ENCODE peak calls at places on chromosomes 5 and 9, in ten cellular contexts. One of them, this sample, is unnamed.

GRCh38 chr9:94135222-94135621 is 51.0 kb downstream of the PTPDC1 start:
- DNase-seq in cardiac muscle cell: peak
- DNase-seq in fibroblast of pulmonary artery: peak
- DNase-seq in T-helper 17 cell: no peak
- DNase-seq in naive thymus-derived CD8-positive, alpha-beta T cell: no peak
- DNase-seq in NCI-H69: no peak
- DNase-seq in AG20443: peak
- DNase-seq in stromal cell of bone marrow: no peak
- DNase-seq in GM19239: no peak
- DNase-seq in SJSA1: no peak
- DNase-seq in this sample: peak

GRCh38 chr9:130833324-130833990 is 1.6 kb upstream of the ABL1 start:
- DNase-seq in NCI-H69: peak
- DNase-seq in GM19239: no peak
- DNase-seq in stromal cell of bone marrow: no peak
- DNase-seq in AG20443: no peak
- DNase-seq in naive thymus-derived CD8-positive, alpha-beta T cell: no peak
- DNase-seq in cardiac muscle cell: peak
- DNase-seq in SJSA1: no peak
- DNase-seq in fibroblast of pulmonary artery: no peak
- DNase-seq in T-helper 17 cell: no peak
- DNase-seq in this sample: no peak

GRCh38 chr9:20441704-20442423 is 180.4 kb downstream of the MLLT3 start:
- DNase-seq in GM19239: no peak
- DNase-seq in SJSA1: no peak
- DNase-seq in cardiac muscle cell: no peak
- DNase-seq in fibroblast of pulmonary artery: no peak
- DNase-seq in NCI-H69: no peak
- DNase-seq in T-helper 17 cell: no peak
- DNase-seq in naive thymus-derived CD8-positive, alpha-beta T cell: no peak
- DNase-seq in AG20443: no peak
- DNase-seq in stromal cell of bone marrow: peak
- DNase-seq in this sample: no peak

GRCh38 chr9:136853596-136854112 is 1.5 kb downstream of the MAMDC4 start:
- DNase-seq in fibroblast of pulmonary artery: no peak
- DNase-seq in cardiac muscle cell: no peak
- DNase-seq in stromal cell of bone marrow: no peak
- DNase-seq in naive thymus-derived CD8-positive, alpha-beta T cell: no peak
- DNase-seq in GM19239: no peak
- DNase-seq in SJSA1: no peak
- DNase-seq in AG20443: no peak
- DNase-seq in T-helper 17 cell: peak
- DNase-seq in NCI-H69: no peak
- DNase-seq in this sample: no peak

GRCh38 chr9:2780846-2781245 is 63.0 kb downstream of the PUM3 start:
- DNase-seq in GM19239: no peak
- DNase-seq in SJSA1: no peak
- DNase-seq in NCI-H69: no peak
- DNase-seq in fibroblast of pulmonary artery: no peak
- DNase-seq in naive thymus-derived CD8-positive, alpha-beta T cell: no peak
- DNase-seq in T-helper 17 cell: no peak
- DNase-seq in stromal cell of bone marrow: no peak
- DNase-seq in AG20443: no peak
- DNase-seq in cardiac muscle cell: no peak
- DNase-seq in this sample: no peak

GRCh38 chr5:142830241-142831018 is 60.3 kb downstream of the ARHGAP26 start:
- DNase-seq in T-helper 17 cell: no peak
- DNase-seq in GM19239: no peak
- DNase-seq in fibroblast of pulmonary artery: peak
- DNase-seq in SJSA1: peak
- DNase-seq in cardiac muscle cell: peak
- DNase-seq in naive thymus-derived CD8-positive, alpha-beta T cell: no peak
- DNase-seq in stromal cell of bone marrow: no peak
- DNase-seq in NCI-H69: no peak
- DNase-seq in AG20443: no peak
- DNase-seq in this sample: peak

GRCh38 chr9:95229230-95229933 is 88.1 kb downstream of the FANCC start:
- DNase-seq in fibroblast of pulmonary artery: no peak
- DNase-seq in naive thymus-derived CD8-positive, alpha-beta T cell: no peak
- DNase-seq in stromal cell of bone marrow: no peak
- DNase-seq in NCI-H69: no peak
- DNase-seq in AG20443: no peak
- DNase-seq in T-helper 17 cell: no peak
- DNase-seq in GM19239: no peak
- DNase-seq in cardiac muscle cell: no peak
- DNase-seq in SJSA1: no peak
- DNase-seq in this sample: no peak

GRCh38 chr5:14223372-14223771 is 80.2 kb downstream of the TRIO start:
- DNase-seq in SJSA1: no peak
- DNase-seq in AG20443: no peak
- DNase-seq in stromal cell of bone marrow: no peak
- DNase-seq in NCI-H69: no peak
- DNase-seq in naive thymus-derived CD8-positive, alpha-beta T cell: no peak
- DNase-seq in cardiac muscle cell: no peak
- DNase-seq in fibroblast of pulmonary artery: no peak
- DNase-seq in GM19239: no peak
- DNase-seq in T-helper 17 cell: no peak
- DNase-seq in this sample: no peak

GRCh38 chr9:99573052-99573451 is 248.6 kb upstream of the NR4A3 start:
- DNase-seq in fibroblast of pulmonary artery: no peak
- DNase-seq in naive thymus-derived CD8-positive, alpha-beta T cell: no peak
- DNase-seq in stromal cell of bone marrow: no peak
- DNase-seq in cardiac muscle cell: no peak
- DNase-seq in SJSA1: no peak
- DNase-seq in NCI-H69: no peak
- DNase-seq in GM19239: no peak
- DNase-seq in AG20443: no peak
- DNase-seq in T-helper 17 cell: no peak
- DNase-seq in this sample: no peak

This sample was measured in testis.